ENCODE peak calls at places on chromosomes 3 and 15, in seven cellular contexts. Z is GM10248; Y is Kasumi-1; A is cardiac fibroblast; T is HuH-7; I is GDM1; B is stimulated activated CD4-positive, alpha-beta T cell treated with anti-CD3 and anti-CD28 coated beads, Interleukin-1b, Interleukin-23, amount 100 ng/mL, for 48 hours. M is an unnamed sample.

GRCh38 chr3:43695443-43695842 is 4.7 kb downstream of the ABHD5 start:
- DNase-seq in I (no peak), Z (no peak), Y (no peak), B (no peak), T (no peak), A (peak), M (no peak)

GRCh38 chr3:165206454-165207266 is 10.5 kb upstream of the SLITRK3 start:
- DNase-seq in Z (peak), A (peak), B (peak), I (peak), Y (peak), T (peak), M (peak)

GRCh38 chr3:157107644-157108133 is 52.3 kb downstream of the CCNL1 start:
- DNase-seq in Z (no peak), I (no peak), Y (no peak), A (peak), B (no peak), T (no peak), M (no peak)

GRCh38 chr3:51819709-51820406 is 40.8 kb upstream of the IQCF6 start:
- DNase-seq in Y (no peak), A (no peak), T (peak), B (peak), Z (peak), I (no peak), M (peak)

GRCh38 chr15:38853608-38854007 is 289.0 kb upstream of the RASGRP1 start:
- DNase-seq in B (peak), A (peak), Y (no peak), I (no peak), T (no peak), Z (peak), M (peak)

GRCh38 chr3:188389711-188390346 is 235.9 kb downstream of the LPP start:
- DNase-seq in T (no peak), I (no peak), B (peak), Y (no peak), Z (peak), A (no peak), M (no peak)

GRCh38 chr15:68592054-68592453 is 13.3 kb downstream of the CORO2B start:
- DNase-seq in Z (no peak), Y (no peak), A (no peak), B (no peak), T (no peak), I (no peak), M (no peak)

GRCh38 chr15:57220220-57220619 is 156.1 kb upstream of the CGNL1 start:
- DNase-seq in A (peak), Z (no peak), Y (no peak), B (no peak), I (no peak), T (no peak), M (no peak)

GRCh38 chr3:156811092-156811862 is 14.9 kb upstream of the LEKR1 start:
- DNase-seq in Z (peak), Y (no peak), I (no peak), A (no peak), B (no peak), T (no peak), M (no peak)

GRCh38 chr3:55629432-55629831 is 142.3 kb upstream of the WNT5A start:
- DNase-seq in T (no peak), Y (no peak), Z (no peak), A (peak), B (no peak), I (no peak), M (no peak)

GRCh38 chr3:133124511-133124910 is 86.3 kb downstream of the TMEM108 start:
- DNase-seq in B (no peak), T (no peak), I (no peak), Z (no peak), A (peak), Y (peak), M (no peak)

GRCh38 chr15:95733931-95734330 is 596.6 kb upstream of the NR2F2 start:
- DNase-seq in B (no peak), Z (no peak), A (no peak), T (no peak), Y (no peak), I (no peak), M (no peak)

GRCh38 chr3:64341355-64341754 is 116.1 kb upstream of the PRICKLE2 start:
- DNase-seq in Y (no peak), I (no peak), Z (no peak), A (peak), B (no peak), T (no peak), M (no peak)

GRCh38 chr3:44029100-44029499 is 212.6 kb upstream of the TOPAZ1 start:
- DNase-seq in T (no peak), B (no peak), I (no peak), A (no peak), Z (no peak), Y (no peak), M (no peak)

GRCh38 chr3:103077910-103078309 is 643.1 kb downstream of the ZPLD1 start:
- DNase-seq in A (no peak), Y (no peak), Z (no peak), T (no peak), B (no peak), I (no peak), M (no peak)

GRCh38 chr3:23656199-23656598 is 149.6 kb upstream of the UBE2E1 start:
- DNase-seq in B (no peak), I (no peak), T (no peak), A (no peak), Z (no peak), Y (no peak), M (no peak)

GRCh38 chr3:123791898-123792297 is 92.2 kb downstream of the MYLK start:
- DNase-seq in I (no peak), A (peak), B (no peak), Y (no peak), Z (no peak), T (no peak), M (no peak)

GRCh38 chr3:45499529-45499928 is 95.0 kb upstream of the LIMD1 start:
- DNase-seq in B (no peak), T (no peak), A (peak), Y (peak), I (no peak), Z (no peak), M (no peak)

GRCh38 chr3:155323063-155323666 is 29.7 kb upstream of the STRIT1 start:
- DNase-seq in T (peak), A (peak), I (peak), B (no peak), Y (peak), Z (peak), M (peak)

GRCh38 chr3:10173926-10174435 is 9.3 kb downstream of the IRAK2 start:
- DNase-seq in T (peak), A (peak), I (no peak), Z (peak), Y (no peak), B (no peak), M (no peak)

GRCh38 chr3:53068176-53068575 is 22.3 kb upstream of the SFMBT1 start:
- DNase-seq in T (no peak), Z (no peak), B (no peak), I (no peak), Y (no peak), A (no peak), M (no peak)

GRCh38 chr15:31235298-31236183 is 91.1 kb upstream of the KLF13 start:
- DNase-seq in A (peak), Z (peak), I (no peak), T (no peak), Y (no peak), B (no peak), M (no peak)

GRCh38 chr3:7875858-7876442 is 625.7 kb upstream of the LMCD1 start:
- DNase-seq in Y (no peak), Z (no peak), A (peak), I (no peak), T (no peak), B (no peak), M (no peak)

GRCh38 chr3:156256945-156257344 is 136.6 kb downstream of the KCNAB1 start:
- DNase-seq in B (no peak), Y (no peak), A (no peak), Z (no peak), T (no peak), I (no peak), M (no peak)

GRCh38 chr3:52153389-52154096 is 680 bp downstream of the POC1A start:
- DNase-seq in I (no peak), Z (no peak), B (peak), A (no peak), T (peak), Y (peak), M (no peak)

GRCh38 chr3:122727766-122728165 is 47.1 kb downstream of the PARP14 start:
- DNase-seq in T (no peak), Z (no peak), B (no peak), A (no peak), Y (no peak), I (no peak), M (no peak)

GRCh38 chr3:124850633-124851032 is 36.5 kb downstream of the ITGB5 start:
- DNase-seq in B (no peak), I (no peak), Y (no peak), A (peak), T (no peak), Z (no peak), M (no peak)